ENCODE peak calls at places on chromosomes 11 and 22, in four cellular contexts. R is HepG2, H is WTC11, L is GM12878. W is an unnamed sample.

GRCh38 chr22:42960146-42960509 is 54.8 kb downstream of the PACSIN2 start:
- DNase-seq in R (peak), L (no peak), H (no peak), W (no peak)

GRCh38 chr22:49156662-49157285 is 670.9 kb downstream of the BRD1 start:
- DNase-seq in L (no peak), H (no peak), R (no peak), W (no peak)

GRCh38 chr11:65478411-65479183 is 20.2 kb upstream of the MALAT1 start:
- DNase-seq in L (no peak), H (no peak), R (no peak), W (peak)

GRCh38 chr11:125110996-125111340 is 458 bp downstream of the TMEM218 start:
- DNase-seq in R (peak), H (peak), L (no peak), W (peak)

GRCh38 chr11:25441432-25441831 is 890.5 kb upstream of the ANO3 start:
- DNase-seq in R (no peak), L (no peak), H (no peak), W (no peak)

GRCh38 chr11:104907521-104908185 is 9.4 kb upstream of the CASP12 start:
- DNase-seq in H (no peak), R (no peak), L (no peak), W (no peak)

GRCh38 chr11:7486731-7487130 is 1.4 kb downstream of the OLFML1 start:
- DNase-seq in R (no peak), H (no peak), L (no peak), W (no peak)

GRCh38 chr11:106840993-106841392 is 177.3 kb downstream of the GUCY1A2 start:
- DNase-seq in L (no peak), R (no peak), H (no peak), W (no peak)

GRCh38 chr22:20972014-20972797 is 5.2 kb downstream of the AIFM3 start:
- DNase-seq in R (no peak), L (no peak), H (no peak), W (peak)

GRCh38 chr22:20302438-20303228 is 17.2 kb downstream of the DGCR6L start:
- DNase-seq in L (no peak), R (no peak), H (no peak), W (peak)

GRCh38 chr11:124086447-124086846 is 28.8 kb upstream of the VWA5A start:
- DNase-seq in R (no peak), L (no peak), H (no peak), W (no peak)

GRCh38 chr22:42236848-42237247 is 33.6 kb downstream of the TCF20 start:
- DNase-seq in R (no peak), H (no peak), L (no peak), W (no peak)

GRCh38 chr22:24819941-24820461 is 14.0 kb downstream of the SGSM1 start:
- DNase-seq in R (no peak), H (no peak), L (no peak), W (no peak)

GRCh38 chr22:49767355-49768062 is 60.2 kb downstream of the BRD1 start:
- DNase-seq in L (peak), R (peak), H (peak), W (peak)

GRCh38 chr11:103997082-103997481 is 39.4 kb upstream of the DDI1 start:
- DNase-seq in H (no peak), L (peak), R (no peak), W (no peak)

GRCh38 chr11:130624946-130625345 is 176.5 kb downstream of the ADAMTS15 start:
- DNase-seq in R (no peak), L (no peak), H (no peak), W (no peak)

GRCh38 chr11:115919341-115920086 is 415.3 kb upstream of the CADM1 start:
- DNase-seq in L (peak), H (no peak), R (no peak), W (no peak)

GRCh38 chr11:92211576-92212167 is 12.9 kb upstream of the FAT3 start:
- DNase-seq in L (no peak), R (peak), H (peak), W (no peak)

GRCh38 chr22:48098936-48099245 is 1336.4 kb downstream of the TBC1D22A start:
- DNase-seq in R (no peak), L (no peak), H (no peak), W (no peak)

GRCh38 chr22:46911341-46911740 is 148.9 kb downstream of the TBC1D22A start:
- DNase-seq in H (no peak), R (no peak), L (no peak), W (no peak)

GRCh38 chr11:81916459-81916858 is 817.2 kb downstream of the FAM181B start:
- DNase-seq in R (no peak), L (no peak), H (no peak), W (no peak)

GRCh38 chr22:36009085-36009484 is 19.5 kb downstream of the RBFOX2 start:
- DNase-seq in L (no peak), R (no peak), H (no peak), W (no peak)

GRCh38 chr22:49760630-49761571 is 66.8 kb downstream of the BRD1 start:
- DNase-seq in H (no peak), L (peak), R (no peak), W (no peak)

GRCh38 chr11:110758012-110758411 is 45.8 kb upstream of the ARHGAP20 start:
- DNase-seq in H (no peak), L (no peak), R (no peak), W (no peak)

GRCh38 chr11:46003647-46004046 is 81.2 kb downstream of the LARGE2 start:
- DNase-seq in R (no peak), L (no peak), H (no peak), W (no peak)

GRCh38 chr11:96306933-96307747 is 35.9 kb downstream of the MAML2 start:
- DNase-seq in L (no peak), H (no peak), R (peak), W (peak)

GRCh38 chr11:61609970-61610347 is 29.1 kb upstream of the SYT7 start:
- DNase-seq in R (no peak), L (no peak), H (peak), W (no peak)

GRCh38 chr11:30774451-30774850 is 188.3 kb upstream of the MPPED2 start:
- DNase-seq in L (no peak), H (no peak), R (no peak), W (no peak)

GRCh38 chr11:77082838-77083552 is 16.2 kb downstream of the CAPN5 start:
- DNase-seq in R (no peak), L (no peak), H (peak), W (no peak)

GRCh38 chr22:25749420-25750169 is 7.6 kb downstream of the MYO18B start:
- DNase-seq in L (peak), R (no peak), H (no peak), W (peak)

GRCh38 chr11:128550967-128551522 is 36.3 kb downstream of the ETS1 start:
- DNase-seq in L (no peak), H (no peak), R (no peak), W (no peak)

GRCh38 chr11:41206388-41206787 is 253.1 kb downstream of the LRRC4C start:
- DNase-seq in L (no peak), H (no peak), R (no peak), W (no peak)

GRCh38 chr11:2294340-2295290 is 7.1 kb downstream of the C11orf21 start:
- DNase-seq in R (no peak), L (no peak), H (no peak), W (no peak)

GRCh38 chr11:64455436-64456261 is 96.7 kb downstream of the RPS6KA4 start:
- DNase-seq in H (no peak), R (no peak), L (no peak), W (no peak)

GRCh38 chr22:39825661-39826102 is 67.9 kb downstream of the ENTHD1 start:
- DNase-seq in R (no peak), L (peak), H (no peak), W (no peak)

GRCh38 chr11:127017482-127017881 is 16.9 kb upstream of the KIRREL3 start:
- DNase-seq in L (no peak), R (no peak), H (peak), W (peak)

GRCh38 chr11:45685976-45686375 is 20.6 kb upstream of the CHST1 start:
- DNase-seq in H (no peak), L (no peak), R (no peak), W (no peak)

GRCh38 chr11:8288824-8289223 is 25.1 kb upstream of the LMO1 start:
- DNase-seq in H (no peak), R (no peak), L (no peak), W (no peak)

GRCh38 chr22:19057539-19057938 is 64.7 kb downstream of the DGCR2 start:
- DNase-seq in R (no peak), L (no peak), H (no peak), W (no peak)
- TF ChIP-seq NR2C2 in R (no peak), L (no peak), H (no peak), W (no peak)

GRCh38 chr11:112925516-112926310 is 35.5 kb upstream of the NCAM1 start:
- DNase-seq in R (no peak), L (no peak), H (no peak), W (no peak)
- TF ChIP-seq NR2C2 in R (no peak), L (no peak), H (no peak), W (no peak)

DNA sequence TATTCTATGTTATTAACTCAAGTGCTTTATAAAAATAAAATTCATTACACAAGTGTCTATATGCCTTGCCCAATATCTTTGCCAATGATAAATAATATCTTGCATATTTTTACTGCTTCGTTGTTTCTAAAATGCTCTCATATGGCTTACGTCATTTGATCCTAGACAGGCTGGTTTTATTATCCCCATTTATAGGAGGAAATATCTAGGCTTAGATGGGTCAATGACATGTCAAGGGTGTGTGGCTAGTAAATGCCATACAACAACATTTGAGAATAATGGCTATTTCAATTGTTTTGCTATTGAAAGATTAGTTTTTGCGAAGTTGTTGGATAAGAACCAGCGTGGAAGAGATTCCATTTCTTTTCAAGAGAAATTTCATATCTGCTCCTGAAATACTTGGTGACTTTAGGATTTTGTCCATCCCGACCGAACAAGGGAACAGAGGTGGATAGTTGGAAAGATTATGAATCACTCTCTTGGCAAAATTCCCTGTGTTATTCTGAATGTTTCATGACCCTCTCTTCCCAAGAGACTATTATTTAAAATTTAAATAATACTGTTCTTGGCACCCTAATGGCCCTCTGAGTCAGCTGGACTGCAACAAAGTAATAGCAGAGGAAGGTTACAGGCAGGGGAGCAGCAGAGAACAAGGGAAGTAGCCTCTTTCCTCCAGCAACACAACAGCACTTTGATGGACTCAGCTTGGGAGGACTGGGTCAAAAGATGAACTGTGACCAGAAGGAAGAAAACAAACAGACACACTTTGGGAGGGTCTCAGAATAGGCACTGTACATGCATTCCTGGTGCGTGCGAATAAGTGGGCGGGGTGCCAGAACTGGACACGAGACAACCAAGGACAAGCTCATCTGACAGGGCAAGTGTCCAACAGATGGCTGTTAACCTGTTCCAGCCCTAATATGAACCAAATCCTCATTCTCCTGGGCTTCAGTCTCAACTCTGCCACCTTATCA is 94.5 kb downstream of the ME3 start:
- DNase-seq in H (no peak), R (peak), L (no peak), W (no peak)
- TF ChIP-seq NR2C2 in H (no peak), R (no peak), L (no peak), W (no peak)

GRCh38 chr11:27317751-27318150 is 45.3 kb downstream of the CCDC34 start:
- DNase-seq in R (no peak), H (no peak), L (no peak), W (peak)
- TF ChIP-seq NR2C2 in R (no peak), H (no peak), L (no peak), W (no peak)

DNA sequence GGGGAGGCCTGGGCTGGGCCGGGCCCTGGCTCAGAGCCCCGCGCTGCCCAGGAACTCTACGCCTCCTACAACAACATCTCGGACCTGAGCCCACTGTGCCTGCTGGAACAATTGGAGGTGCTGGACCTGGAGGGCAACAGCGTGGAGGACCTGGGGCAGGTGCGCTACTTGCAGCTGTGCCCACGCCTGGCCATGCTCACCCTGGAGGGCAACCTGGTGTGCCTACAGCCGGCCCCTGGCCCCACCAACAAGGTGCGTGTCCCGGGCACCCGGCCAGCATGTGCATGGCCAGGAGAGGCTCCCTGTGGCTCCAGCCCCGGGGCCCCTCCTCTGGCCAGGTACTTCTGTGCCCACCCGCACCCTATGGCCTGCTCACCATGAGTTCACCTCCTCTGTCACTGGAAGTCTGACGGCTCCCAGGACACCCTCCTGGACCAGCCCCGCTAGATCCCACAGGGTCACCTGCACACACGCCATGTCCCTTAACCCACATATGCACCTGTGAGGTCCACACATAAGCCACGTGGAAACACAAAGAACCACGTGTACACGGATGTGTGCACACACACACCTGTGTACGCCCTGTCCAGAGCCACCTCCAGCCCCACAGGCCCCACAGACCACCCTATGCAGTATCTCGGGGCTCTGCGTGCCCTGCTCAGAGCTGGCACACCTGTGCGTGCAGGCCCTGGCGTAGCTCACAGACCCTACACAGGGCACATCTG is 10.4 kb downstream of the LMNTD2 start:
- DNase-seq in R (no peak), L (no peak), H (no peak), W (no peak)
- TF ChIP-seq NR2C2 in R (no peak), L (no peak), H (no peak), W (no peak)

GRCh38 chr22:44795701-44796630 is 43.6 kb downstream of the ARHGAP8 start:
- DNase-seq in H (no peak), L (no peak), R (no peak), W (no peak)

GRCh38 chr22:44799077-44799931 is 46.9 kb downstream of the ARHGAP8 start:
- DNase-seq in L (no peak), R (no peak), H (no peak), W (no peak)

GRCh38 chr22:44793106-44793505 is 40.7 kb downstream of the ARHGAP8 start:
- DNase-seq in R (no peak), H (no peak), L (no peak), W (no peak)

GRCh38 chr22:44797181-44797720 is 44.9 kb downstream of the ARHGAP8 start:
- DNase-seq in L (no peak), H (no peak), R (no peak), W (no peak)

GRCh38 chr22:44793506-44794225 is 41.3 kb downstream of the ARHGAP8 start:
- DNase-seq in R (no peak), L (no peak), H (no peak), W (no peak)
- TF ChIP-seq NR2C2 in R (no peak), L (no peak), H (no peak), W (no peak)

GRCh38 chr11:118882489-118882888 is 1.2 kb upstream of the CXCR5 start:
- DNase-seq in H (no peak), R (no peak), L (no peak), W (no peak)

GRCh38 chr11:118883004-118883367 is 706 bp upstream of the CXCR5 start:
- DNase-seq in L (no peak), R (no peak), H (no peak), W (no peak)

GRCh38 chr11:118884613-118885274 is 1.1 kb downstream of the CXCR5 start:
- DNase-seq in H (no peak), L (no peak), R (no peak), W (no peak)

GRCh38 chr11:118885319-118885718 is 1.6 kb downstream of the CXCR5 start:
- DNase-seq in H (no peak), R (no peak), L (no peak), W (no peak)

GRCh38 chr11:118883368-118884071 is at the start of gene CXCR5:
- DNase-seq in R (no peak), L (no peak), H (no peak), W (no peak)
- TF ChIP-seq NR2C2 in R (no peak), L (no peak), H (no peak), W (no peak)

GRCh38 chr11:118547132-118547531 is 16.1 kb downstream of the TMEM25 start:
- DNase-seq in H (no peak), L (no peak), R (no peak), W (peak)

DNA sequence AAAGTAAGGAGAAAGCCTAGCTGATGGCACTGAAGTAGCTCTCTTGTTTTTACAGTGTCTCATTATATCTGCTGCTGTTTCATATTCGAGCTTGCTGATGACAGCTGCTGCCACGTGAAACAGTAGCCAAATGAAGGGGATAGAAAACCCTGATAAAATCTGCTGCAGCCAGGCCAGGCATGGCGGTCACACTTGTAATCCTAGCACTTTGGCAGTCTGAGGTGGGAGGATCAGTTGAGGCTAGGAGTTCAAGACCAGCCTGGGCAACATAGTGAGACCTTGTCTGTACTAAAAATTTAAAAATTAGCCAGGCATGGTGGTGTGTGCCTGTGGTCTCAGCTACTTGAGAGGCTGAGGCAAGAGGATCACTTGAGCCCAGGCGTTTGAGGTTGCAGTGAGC is 13.4 kb downstream of the IFT46 start:
- DNase-seq in R (no peak), L (no peak), H (no peak), W (no peak)
- TF ChIP-seq NR2C2 in R (no peak), L (no peak), H (no peak), W (no peak)

DNA sequence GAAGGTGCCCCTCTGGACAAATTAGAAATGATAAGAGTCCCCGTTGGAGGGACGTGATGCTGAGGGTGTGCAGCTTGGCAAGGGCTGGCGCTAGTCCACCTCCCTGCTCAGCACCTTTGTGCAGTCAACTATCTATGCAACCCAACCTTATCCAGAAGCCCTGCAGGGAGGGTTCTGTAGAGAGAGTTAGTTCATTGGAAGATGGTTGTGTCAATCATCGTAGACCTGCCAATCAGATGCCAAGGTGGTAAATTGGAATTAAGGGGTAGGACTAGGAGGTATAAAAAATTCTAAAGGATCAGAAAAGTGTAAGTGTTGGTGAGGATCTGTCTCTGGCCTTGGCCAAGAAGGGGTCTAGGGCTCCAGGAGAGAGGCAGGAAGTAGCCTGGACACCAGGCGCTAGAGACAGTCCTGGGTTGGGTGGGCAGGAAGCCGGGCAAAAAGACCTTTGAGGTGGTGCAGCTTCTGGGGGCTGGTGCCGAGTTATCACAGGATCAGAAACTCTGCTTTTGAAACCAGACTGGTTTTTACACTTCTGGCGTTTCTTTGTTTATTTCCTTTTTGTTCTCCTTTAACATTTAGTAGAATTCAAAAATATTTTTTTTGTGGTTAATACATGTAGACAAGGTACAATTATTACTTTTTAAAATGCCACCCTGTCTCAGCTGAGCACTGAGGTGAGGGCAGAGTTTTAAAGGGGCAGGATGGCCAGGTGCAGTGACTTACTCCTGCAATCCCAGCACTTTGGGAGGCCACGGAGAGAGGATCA is 1.6 kb downstream of the C1QTNF6 start:
- DNase-seq in R (peak), H (no peak), L (peak), W (peak)
- TF ChIP-seq NR2C2 in R (no peak), H (no peak), L (no peak), W (no peak)

W was measured in K562.